ENCODE peak calls at places on chromosomes 5 and 9, in ten cellular contexts. F, H, R, T, O, U, J, D, L and Y are unnamed samples. For H3K9me3 and H3K4me1, the result is how much of the 10 kb centered on the place peaks cover.

GRCh38 chr5:5490774-5491347 is 68.4 kb downstream of the ICE1 start:
- DNase-seq in F (no peak), H (no peak), R (no peak), T (no peak), O (no peak), U (no peak), J (no peak), D (no peak), L (no peak), Y (no peak)

GRCh38 chr9:129489838-129490582 is 130.9 kb downstream of the C9orf50 start:
- DNase-seq in F (peak), H (no peak), R (peak), T (no peak), O (no peak), U (no peak), J (no peak), D (no peak), L (no peak), Y (peak)

GRCh38 chr9:109975574-109976327 is 195.8 kb downstream of the PALM2AKAP2 start:
- DNase-seq in F (no peak), H (no peak), R (no peak), T (no peak), O (no peak), U (no peak), J (no peak), D (no peak), L (no peak), Y (no peak)

GRCh38 chr5:75340714-75341478 is 3.9 kb downstream of the HMGCR start:
- DNase-seq in F (no peak), H (no peak), R (no peak), T (no peak), O (no peak), U (no peak), J (no peak), D (no peak), L (no peak), Y (no peak)

GRCh38 chr5:83744851-83745250 is 24.2 kb upstream of the HAPLN1 start:
- DNase-seq in F (no peak), H (no peak), R (no peak), T (no peak), O (no peak), U (no peak), J (no peak), D (no peak), L (no peak), Y (no peak)

GRCh38 chr5:113380299-113381014 is 54.3 kb downstream of the TSSK1B start:
- DNase-seq in F (peak), H (no peak), R (no peak), T (no peak), O (no peak), U (no peak), J (no peak), D (no peak), L (no peak), Y (no peak)

GRCh38 chr5:91121347-91121993 is 261.6 kb downstream of the ARRDC3 start:
- DNase-seq in F (no peak), H (no peak), R (no peak), T (no peak), O (no peak), U (no peak), J (no peak), D (no peak), L (no peak), Y (no peak)

GRCh38 chr5:157571357-157571827 is 4.2 kb downstream of the ADAM19 start:
- DNase-seq in F (peak), H (no peak), R (no peak), T (peak), O (no peak), U (no peak), J (no peak), D (no peak), L (no peak), Y (no peak)

GRCh38 chr5:56549096-56549886 is 266.1 kb upstream of the MAP3K1 start:
- DNase-seq in F (no peak), H (no peak), R (no peak), T (no peak), O (no peak), U (no peak), J (no peak), D (no peak), L (no peak), Y (no peak)

GRCh38 chr5:132487841-132488555 is 2.6 kb downstream of the IRF1 start:
- DNase-seq in F (no peak), H (no peak), R (no peak), T (peak), O (no peak), U (peak), J (peak), D (no peak), L (no peak), Y (no peak)

GRCh38 chr5:56588636-56589485 is 226.5 kb upstream of the MAP3K1 start:
- DNase-seq in F (no peak), H (no peak), R (peak), T (peak), O (no peak), U (no peak), J (peak), D (peak), L (no peak), Y (no peak)

GRCh38 chr5:59174248-59174844 is 591.5 kb downstream of the RAB3C start:
- DNase-seq in F (peak), H (peak), R (no peak), T (no peak), O (peak), U (no peak), J (no peak), D (no peak), L (peak), Y (peak)

GRCh38 chr9:91001146-91001611 is 199.6 kb downstream of the SYK start:
- DNase-seq in F (peak), H (no peak), R (no peak), T (no peak), O (peak), U (no peak), J (peak), D (no peak), L (no peak), Y (peak)

GRCh38 chr5:60584304-60584703 is 115.7 kb downstream of the DEPDC1B start:
- DNase-seq in F (no peak), H (no peak), R (no peak), T (no peak), O (no peak), U (no peak), J (no peak), D (no peak), L (no peak), Y (no peak)

GRCh38 chr5:72790188-72790587 is 26.3 kb upstream of the TNPO1 start:
- DNase-seq in F (no peak), H (no peak), R (no peak), T (no peak), O (no peak), U (no peak), J (no peak), D (no peak), L (no peak), Y (no peak)

GRCh38 chr9:33289501-33289900 is 815 bp upstream of the NFX1 start:
- DNase-seq in F (peak), H (no peak), R (peak), T (no peak), O (peak), U (no peak), J (no peak), D (peak), L (no peak), Y (peak)

GRCh38 chr5:83540783-83541182 is 69.2 kb downstream of the VCAN start:
- DNase-seq in F (no peak), H (no peak), R (no peak), T (no peak), O (no peak), U (no peak), J (no peak), D (no peak), L (no peak), Y (no peak)

GRCh38 chr5:131466171-131466766 is 168.8 kb downstream of the RAPGEF6 start:
- DNase-seq in F (peak), H (no peak), R (no peak), T (no peak), O (peak), U (no peak), J (no peak), D (no peak), L (no peak), Y (no peak)

GRCh38 chr9:5846080-5846479 is 13.2 kb upstream of the ERMP1 start:
- DNase-seq in F (no peak), H (no peak), R (no peak), T (no peak), O (no peak), U (no peak), J (no peak), D (no peak), L (no peak), Y (no peak)

GRCh38 chr9:118985851-118986250 is 383.4 kb downstream of the BRINP1 start:
- DNase-seq in F (no peak), H (no peak), R (no peak), T (no peak), O (no peak), U (no peak), J (no peak), D (no peak), L (no peak), Y (no peak)

GRCh38 chr5:67969631-67970030 is 245.9 kb upstream of the PIK3R1 start:
- DNase-seq in F (no peak), H (no peak), R (no peak), T (no peak), O (no peak), U (no peak), J (no peak), D (no peak), L (no peak), Y (no peak)

GRCh38 chr5:35316611-35317307 is 86.5 kb upstream of the PRLR start:
- DNase-seq in F (no peak), H (no peak), R (no peak), T (no peak), O (no peak), U (no peak), J (no peak), D (no peak), L (no peak), Y (no peak)

GRCh38 chr9:14343948-14344547 is 30.1 kb upstream of the NFIB start:
- DNase-seq in F (no peak), H (no peak), R (no peak), T (peak), O (no peak), U (no peak), J (no peak), D (peak), L (no peak), Y (no peak)

GRCh38 chr5:71699751-71700150 is 19.3 kb upstream of the CARTPT start:
- DNase-seq in F (no peak), H (no peak), R (no peak), T (no peak), O (no peak), U (no peak), J (no peak), D (no peak), L (no peak), Y (no peak)

GRCh38 chr5:140011297-140011802 is 31.7 kb downstream of the NRG2 start:
- DNase-seq in F (no peak), H (peak), R (no peak), T (peak), O (no peak), U (no peak), J (no peak), D (no peak), L (peak), Y (no peak)

GRCh38 chr9:133953621-133953975 is 38.5 kb downstream of the VAV2 start:
- DNase-seq in F (no peak), H (no peak), R (peak), T (no peak), O (no peak), U (no peak), J (no peak), D (no peak), L (no peak), Y (no peak)

GRCh38 chr5:179606071-179606909 is 17.2 kb downstream of the HNRNPH1 start:
- DNase-seq in F (no peak), H (no peak), R (no peak), T (no peak), O (no peak), U (no peak), J (no peak), D (no peak), L (no peak), Y (peak)

GRCh38 chr9:107933042-107933441 is 443.5 kb upstream of the KLF4 start:
- DNase-seq in F (peak), H (no peak), R (no peak), T (no peak), O (no peak), U (no peak), J (no peak), D (no peak), L (no peak), Y (no peak)

GRCh38 chr9:111992523-111992922 is 95.9 kb downstream of the UGCG start:
- DNase-seq in F (peak), H (no peak), R (no peak), T (no peak), O (no peak), U (no peak), J (no peak), D (no peak), L (no peak), Y (no peak)

GRCh38 chr9:23539311-23539710 is 286.7 kb downstream of the ELAVL2 start:
- DNase-seq in F (no peak), H (no peak), R (no peak), T (no peak), O (no peak), U (no peak), J (no peak), D (no peak), L (no peak), Y (no peak)

GRCh38 chr5:163880307-163880706 is 374.9 kb downstream of the MAT2B start:
- DNase-seq in F (peak), H (no peak), R (no peak), T (no peak), O (no peak), U (no peak), J (no peak), D (no peak), L (no peak), Y (no peak)

DNA sequence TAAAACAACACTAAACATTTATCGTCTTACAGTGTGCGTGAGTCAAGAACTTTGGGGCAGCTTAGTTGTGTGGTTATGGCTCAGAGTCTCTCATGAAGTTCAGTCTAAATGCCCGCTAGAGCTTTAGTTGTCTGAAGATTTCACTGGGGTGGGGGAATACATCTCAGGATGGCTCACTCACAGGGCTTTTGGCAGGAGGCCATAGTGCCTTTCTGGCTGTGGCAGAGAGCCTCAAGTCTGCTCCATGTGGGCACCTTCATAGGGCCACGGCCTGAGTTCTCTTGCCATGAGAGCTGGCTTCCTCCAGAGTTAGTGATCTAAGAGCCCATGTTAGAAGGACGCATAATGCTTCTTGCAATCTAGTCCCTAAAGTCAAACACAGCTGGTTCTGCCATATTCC is 258.8 kb upstream of the NUDT12 start:
- DNase-seq in F (no peak), H (no peak), R (no peak), T (no peak), O (no peak), U (no peak), J (no peak), D (no peak), L (no peak), Y (no peak)
- H3K9me3 ChIP-seq in F (under half), H (under half), R (under half), T (under half), O (under half), U (under half), J (under half), D (under half), L (under half), Y (under half)

GRCh38 chr5:81855576-81855975 is 104.7 kb upstream of the SSBP2 start:
- DNase-seq in F (no peak), H (no peak), R (no peak), T (no peak), O (no peak), U (no peak), J (no peak), D (no peak), L (no peak), Y (no peak)

GRCh38 chr5:81853005-81853357 is 102.1 kb upstream of the SSBP2 start:
- DNase-seq in F (no peak), H (no peak), R (peak), T (no peak), O (no peak), U (no peak), J (no peak), D (peak), L (no peak), Y (no peak)

GRCh38 chr5:81854915-81855314 is 104.0 kb upstream of the SSBP2 start:
- DNase-seq in F (no peak), H (no peak), R (no peak), T (no peak), O (peak), U (no peak), J (no peak), D (no peak), L (no peak), Y (no peak)

GRCh38 chr5:81852277-81853004 is 101.5 kb upstream of the SSBP2 start:
- DNase-seq in F (peak), H (no peak), R (peak), T (peak), O (peak), U (no peak), J (no peak), D (peak), L (no peak), Y (peak)

GRCh38 chr5:81854485-81854884 is 103.6 kb upstream of the SSBP2 start:
- DNase-seq in F (no peak), H (no peak), R (no peak), T (no peak), O (peak), U (no peak), J (no peak), D (no peak), L (no peak), Y (no peak)
- TF ChIP-seq CTCF in F (peak), H (no peak), R (no peak), T (peak), O (peak), U (no peak), J (no peak), D (peak), L (no peak), Y (no peak)

DNA sequence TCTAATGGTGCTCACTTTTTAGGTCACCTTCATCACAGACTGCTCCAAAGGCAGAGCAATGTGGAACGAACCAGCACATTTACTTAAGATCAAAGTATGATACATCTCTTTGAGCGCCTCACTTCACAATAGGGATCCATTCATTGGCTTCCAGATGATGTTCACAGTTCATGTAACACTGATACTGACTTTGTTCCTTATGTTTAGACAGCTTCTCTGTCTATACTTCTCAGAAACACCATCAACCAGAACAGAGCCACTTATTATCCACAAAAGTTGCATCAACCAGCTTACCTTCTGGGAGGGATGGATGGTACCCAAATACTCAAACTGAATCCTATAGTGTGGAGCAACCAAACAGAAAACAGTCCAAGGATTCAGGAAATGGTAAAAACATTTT is 4.6 kb downstream of the PTAR1 start:
- DNase-seq in F (no peak), H (no peak), R (no peak), T (no peak), O (no peak), U (no peak), J (no peak), D (no peak), L (peak), Y (no peak)
- H3K4me1 ChIP-seq in F (under half), H (under half), R (under half), T (under half), O (under half), U (under half), J (under half), D (under half), L (half or more), Y (under half)

DNA sequence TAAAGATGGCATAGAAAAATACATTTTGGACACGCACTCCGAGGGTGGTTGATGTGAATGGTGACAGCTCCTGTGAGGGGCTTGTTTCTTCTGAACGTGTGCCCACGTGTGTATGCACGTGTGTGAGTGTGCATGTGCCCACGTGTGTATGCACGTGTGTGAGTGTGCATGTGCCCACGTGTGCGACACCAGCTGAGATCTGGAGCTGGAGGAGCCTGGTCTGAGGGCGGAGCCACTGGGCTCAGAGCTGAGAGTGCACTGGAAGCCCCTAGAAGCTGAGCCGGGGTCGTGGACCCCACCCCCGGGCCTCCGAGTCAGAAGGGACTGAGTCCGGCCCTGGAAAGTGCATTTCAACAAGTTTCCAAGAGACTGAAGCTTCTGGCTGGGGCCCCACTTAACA is 282.5 kb upstream of the IRX4 start:
- DNase-seq in F (no peak), H (no peak), R (no peak), T (no peak), O (no peak), U (no peak), J (no peak), D (no peak), L (no peak), Y (no peak)
- H3K9me3 ChIP-seq in F (under half), H (under half), R (under half), T (under half), O (under half), U (under half), J (under half), D (under half), L (under half), Y (under half)

GRCh38 chr9:137878957-137879555 is 1.5 kb downstream of the CACNA1B start:
- DNase-seq in F (no peak), H (no peak), R (no peak), T (no peak), O (no peak), U (no peak), J (no peak), D (no peak), L (no peak), Y (no peak)

GRCh38 chr9:137880160-137880975 is 2.8 kb downstream of the CACNA1B start:
- DNase-seq in F (no peak), H (no peak), R (no peak), T (no peak), O (no peak), U (no peak), J (no peak), D (no peak), L (no peak), Y (no peak)

GRCh38 chr9:137876781-137877386 is 698 bp upstream of the CACNA1B start:
- DNase-seq in F (no peak), H (no peak), R (no peak), T (no peak), O (no peak), U (no peak), J (no peak), D (no peak), L (no peak), Y (no peak)

GRCh38 chr9:137879566-137880150 is 2.1 kb downstream of the CACNA1B start:
- DNase-seq in F (no peak), H (no peak), R (no peak), T (no peak), O (no peak), U (no peak), J (no peak), D (no peak), L (no peak), Y (no peak)

GRCh38 chr9:137878146-137878941 is 762 bp downstream of the CACNA1B start:
- DNase-seq in F (peak), H (no peak), R (peak), T (no peak), O (peak), U (no peak), J (no peak), D (no peak), L (no peak), Y (no peak)
- TF ChIP-seq CTCF in F (no peak), H (no peak), R (no peak), T (no peak), O (peak), U (no peak), J (no peak), D (no peak), L (peak), Y (no peak)

GRCh38 chr9:121354770-121355169 is 15.3 kb downstream of the STOM start:
- DNase-seq in F (no peak), H (no peak), R (no peak), T (no peak), O (no peak), U (no peak), J (no peak), D (no peak), L (no peak), Y (no peak)
- H3K4me1 ChIP-seq in F (under half), H (under half), R (under half), T (half or more), O (half or more), U (half or more), J (half or more), D (under half), L (under half), Y (under half)

GRCh38 chr5:124736111-124736813 is 10.2 kb downstream of the ZNF608 start:
- DNase-seq in F (peak), H (no peak), R (no peak), T (no peak), O (no peak), U (no peak), J (no peak), D (no peak), L (no peak), Y (peak)

GRCh38 chr5:124737651-124738050 is 8.8 kb downstream of the ZNF608 start:
- DNase-seq in F (no peak), H (no peak), R (no peak), T (no peak), O (no peak), U (no peak), J (no peak), D (no peak), L (no peak), Y (no peak)

GRCh38 chr5:124734574-124735168 is 11.8 kb downstream of the ZNF608 start:
- DNase-seq in F (no peak), H (no peak), R (no peak), T (no peak), O (no peak), U (no peak), J (no peak), D (no peak), L (no peak), Y (no peak)

GRCh38 chr5:124735169-124735858 is 11.1 kb downstream of the ZNF608 start:
- DNase-seq in F (peak), H (peak), R (peak), T (no peak), O (peak), U (no peak), J (no peak), D (peak), L (no peak), Y (peak)

GRCh38 chr5:124736814-124737186 is 9.6 kb downstream of the ZNF608 start:
- DNase-seq in F (no peak), H (no peak), R (no peak), T (no peak), O (no peak), U (no peak), J (no peak), D (no peak), L (no peak), Y (no peak)
- H3K9me3 ChIP-seq in F (under half), H (under half), R (under half), T (under half), O (under half), U (under half), J (under half), D (under half), L (under half), Y (under half)